ENCODE peak calls at places on chromosomes 2 and 18, in seven cellular contexts. K is mucosa of descending colon, D is heart left ventricle, N is adrenal gland, U is epithelial cell of proximal tubule, T is tibial artery, C is astrocyte of the spinal cord. O is an unnamed sample.

GRCh38 chr18:31687016-31687415 is 2.6 kb upstream of the B4GALT6 start:
- DNase-seq in C (no peak), D (no peak), U (no peak), T (no peak), N (no peak), K (no peak), O (no peak)

GRCh38 chr2:216985658-216986141 is 125.8 kb upstream of the TNP1 start:
- DNase-seq in T (no peak), N (no peak), C (no peak), U (no peak), K (no peak), D (no peak), O (no peak)

GRCh38 chr18:48304906-48305693 is 104.1 kb downstream of the ZBTB7C start:
- DNase-seq in N (no peak), D (no peak), K (no peak), C (no peak), T (peak; percentile 19), U (no peak), O (no peak)

GRCh38 chr18:3720818-3721545 is 271.0 kb downstream of the TGIF1 start:
- DNase-seq in N (no peak), C (no peak), U (no peak), D (no peak), T (no peak), K (no peak), O (no peak)

GRCh38 chr2:134582547-134582899 is 136.3 kb downstream of the TMEM163 start:
- DNase-seq in D (no peak), N (no peak), T (no peak), C (no peak), K (no peak), U (no peak), O (no peak)

GRCh38 chr2:84084856-84085255 is 374.2 kb downstream of the SUCLG1 start:
- DNase-seq in K (no peak), C (no peak), U (no peak), T (no peak), D (no peak), N (no peak), O (no peak)

GRCh38 chr2:208254118-208254870 is 577 bp downstream of the IDH1 start:
- DNase-seq in D (peak; percentile 91), N (peak; percentile 86), U (no peak), T (peak; percentile 89), C (peak; percentile 82), K (peak; percentile 91), O (peak; percentile 48)

GRCh38 chr2:229810786-229811185 is 96.4 kb upstream of the DNER start:
- DNase-seq in C (no peak), T (no peak), U (no peak), K (no peak), N (no peak), D (no peak), O (peak; percentile 36)

GRCh38 chr2:110741491-110741980 is 9.2 kb downstream of the ACOXL start:
- DNase-seq in T (no peak), C (no peak), N (no peak), D (no peak), K (no peak), U (no peak), O (no peak)

GRCh38 chr2:209426432-209426831 is 2.6 kb downstream of the MAP2 start:
- DNase-seq in N (no peak), D (no peak), C (peak; percentile 69), T (no peak), U (peak; percentile 41), K (no peak), O (no peak)

GRCh38 chr2:216922170-216922780 is 62.4 kb upstream of the TNP1 start:
- DNase-seq in U (no peak), N (no peak), D (no peak), T (no peak), C (no peak), K (no peak), O (no peak)

GRCh38 chr2:158191076-158191566 is 89.4 kb downstream of the UPP2 start:
- DNase-seq in U (peak; percentile 62), D (no peak), T (no peak), N (no peak), K (no peak), C (peak; percentile 80), O (peak; percentile 16)

GRCh38 chr2:32357545-32358482 is 991 bp downstream of the BIRC6 start:
- DNase-seq in K (peak; percentile 77), U (no peak), D (peak; percentile 71), T (peak; percentile 78), N (peak; percentile 55), C (peak; percentile 41), O (no peak)

GRCh38 chr2:241879326-241879725 is 9.8 kb downstream of the RTP5 start:
- DNase-seq in D (peak; percentile 54), K (no peak), T (no peak), C (no peak), N (no peak), U (no peak), O (no peak)

GRCh38 chr2:98757904-98758421 is 27.0 kb upstream of the MGAT4A start:
- DNase-seq in D (peak; percentile 80), T (peak; percentile 79), N (peak; percentile 58), C (peak; percentile 93), U (peak; percentile 80), K (peak; percentile 72), O (peak; percentile 50)
- TF ChIP-seq CTCF in D (no peak), T (no peak), N (no peak), C (no peak), U (no peak), K (no peak), O (no peak)

DNA sequence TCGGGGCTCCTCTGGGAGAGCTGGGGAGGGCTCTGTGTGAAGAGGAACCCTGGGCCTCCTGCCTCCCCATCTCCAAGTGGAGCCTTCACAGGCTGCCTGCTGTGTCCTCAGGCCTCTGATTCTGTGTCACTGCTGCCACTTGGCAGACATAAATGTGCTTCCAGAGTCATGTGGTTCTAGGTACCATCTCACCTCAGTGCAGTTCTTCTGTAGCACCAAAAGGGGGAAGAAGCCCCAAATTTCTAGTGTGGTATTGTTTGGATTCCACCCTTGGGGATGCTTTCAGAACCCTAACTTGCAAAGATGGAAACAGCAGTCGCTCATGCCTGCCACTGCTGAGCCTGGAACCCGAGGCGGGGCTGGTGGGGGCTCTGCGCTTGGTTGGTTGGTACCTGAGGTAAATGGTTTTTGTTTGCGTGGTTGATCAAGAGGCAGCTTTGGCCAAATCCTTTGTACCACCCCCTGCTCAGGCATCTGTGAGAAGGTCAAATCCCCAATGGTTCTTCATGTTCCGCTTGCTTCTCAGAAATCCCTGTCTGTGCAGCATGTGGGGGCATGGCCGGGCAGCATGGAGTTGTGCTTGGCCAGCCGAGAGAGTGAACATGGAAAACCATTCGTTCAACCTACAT is 27.5 kb downstream of the COA5 start:
- DNase-seq in N (no peak), K (no peak), U (no peak), D (no peak), C (no peak), T (no peak), O (no peak)
- TF ChIP-seq CTCF in N (no peak), K (no peak), U (no peak), D (no peak), C (no peak), T (no peak), O (no peak)

GRCh38 chr2:186699742-186700141 is 5.9 kb downstream of the FAM171B start:
- DNase-seq in D (no peak), U (no peak), K (no peak), C (no peak), N (no peak), T (no peak), O (no peak)

GRCh38 chr2:186696337-186696736 is 2.5 kb downstream of the FAM171B start:
- DNase-seq in N (no peak), U (no peak), T (no peak), D (no peak), C (no peak), K (no peak), O (no peak)

GRCh38 chr2:186696804-186697203 is 2.9 kb downstream of the FAM171B start:
- DNase-seq in U (no peak), D (no peak), K (no peak), N (no peak), T (no peak), C (no peak), O (no peak)

GRCh38 chr2:186695081-186695756 is 1.4 kb downstream of the FAM171B start:
- DNase-seq in K (no peak), N (no peak), U (no peak), D (no peak), T (no peak), C (peak; percentile 54), O (peak; percentile 47)

DNA sequence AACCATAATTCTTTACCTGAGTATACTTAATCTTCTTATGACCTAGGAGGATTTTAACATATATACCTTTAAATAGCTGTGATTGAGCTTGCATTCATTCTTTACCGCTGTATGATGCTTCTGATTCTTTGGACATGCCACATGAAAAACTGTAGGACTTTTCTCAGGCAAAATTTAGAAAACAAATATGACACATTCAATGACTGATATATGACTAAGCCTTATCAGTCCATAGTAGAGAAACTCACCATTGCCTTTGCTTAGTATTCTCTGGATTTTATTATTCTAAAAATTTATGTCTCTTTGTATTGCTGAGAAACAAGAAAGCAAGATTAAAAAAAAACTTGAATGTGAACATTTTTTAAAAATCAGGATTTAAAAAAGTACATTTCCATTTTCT is 3.7 kb downstream of the FAM171B start:
- DNase-seq in T (no peak), U (no peak), N (no peak), D (no peak), K (no peak), C (no peak), O (no peak)
- TF ChIP-seq CTCF in T (no peak), U (no peak), N (no peak), D (no peak), K (no peak), C (no peak), O (no peak)

GRCh38 chr18:58624011-58624410 is 4.9 kb downstream of the ALPK2 start:
- DNase-seq in T (no peak), N (no peak), U (no peak), C (peak; percentile 87), K (no peak), D (no peak), O (no peak)

GRCh38 chr18:58615150-58616132 is 13.4 kb downstream of the ALPK2 start:
- DNase-seq in N (no peak), T (no peak), C (no peak), U (no peak), D (no peak), K (no peak), O (no peak)

GRCh38 chr18:58616446-58616845 is 12.4 kb downstream of the ALPK2 start:
- DNase-seq in K (no peak), C (no peak), T (no peak), D (no peak), U (no peak), N (no peak), O (no peak)

GRCh38 chr18:58619554-58619915 is 9.4 kb downstream of the ALPK2 start:
- DNase-seq in D (no peak), U (no peak), K (no peak), N (no peak), C (no peak), T (no peak), O (no peak)

GRCh38 chr18:58618822-58619553 is 9.9 kb downstream of the ALPK2 start:
- DNase-seq in N (no peak), K (no peak), T (no peak), C (peak; percentile 46), D (no peak), U (no peak), O (no peak)
- TF ChIP-seq CTCF in N (no peak), K (no peak), T (no peak), C (no peak), D (no peak), U (no peak), O (peak; percentile 14)

GRCh38 chr2:71614976-71615768 is 161.8 kb downstream of the DYSF start:
- DNase-seq in T (peak; percentile 94), U (no peak), N (peak; percentile 60), D (peak; percentile 93), C (peak; percentile 76), K (peak; percentile 63), O (no peak)
- TF ChIP-seq CTCF in T (no peak), U (no peak), N (no peak), D (no peak), C (no peak), K (no peak), O (no peak)

GRCh38 chr2:189178007-189178406 is 1.6 kb downstream of the COL5A2 start:
- DNase-seq in T (no peak), U (no peak), N (no peak), D (no peak), K (no peak), C (peak; percentile 67), O (no peak)
- TF ChIP-seq CTCF in T (no peak), U (peak; percentile 30), N (no peak), D (peak; percentile 25), K (no peak), C (peak; percentile 52), O (peak; percentile 40)

O was measured in AG09319.